ENCODE peak calls at places on chromosomes 3 and 15, in four cellular contexts. F is left ventricle myocardium inferior, N is IMR-90, Q is thoracic aorta. G is an unnamed sample.
A peak's percentile ranks its signal among the peaks of the same experiment; 100 is the strongest.

GRCh38 chr15:49686626-49687025 is 65.8 kb downstream of the DTWD1 start:
- DNase-seq in F (no peak), N (peak; percentile 32), Q (no peak), G (no peak)

GRCh38 chr3:195753609-195754008 is 32.8 kb downstream of the MUC20 start:
- DNase-seq in N (no peak), F (no peak), Q (no peak), G (peak; percentile 20)

GRCh38 chr3:88988906-88989305 is 118.5 kb upstream of the EPHA3 start:
- DNase-seq in F (no peak), Q (no peak), N (no peak), G (no peak)

GRCh38 chr3:141114816-141115458 is 63.8 kb downstream of the SPSB4 start:
- DNase-seq in Q (no peak), N (no peak), F (no peak), G (no peak)

GRCh38 chr3:64248247-64248646 is 23.0 kb upstream of the PRICKLE2 start:
- DNase-seq in Q (no peak), F (no peak), N (no peak), G (no peak)

GRCh38 chr3:126781889-126782491 is 78.0 kb downstream of the CHCHD6 start:
- DNase-seq in N (peak; percentile 86), Q (no peak), F (no peak), G (no peak)

GRCh38 chr3:97821413-97821809 is 400 bp upstream of the CRYBG3 start:
- DNase-seq in Q (peak; percentile 2), N (no peak), F (peak; percentile 38), G (peak; percentile 75)

GRCh38 chr3:187979543-187979942 is 174.4 kb upstream of the LPP start:
- DNase-seq in F (no peak), N (no peak), Q (no peak), G (no peak)

GRCh38 chr15:74657846-74658245 is 38.0 kb downstream of the EDC3 start:
- DNase-seq in F (no peak), Q (no peak), N (peak; percentile 52), G (no peak)

GRCh38 chr15:68888419-68888818 is 41.9 kb upstream of the SPESP1 start:
- DNase-seq in F (no peak), Q (no peak), N (no peak), G (no peak)

DNA sequence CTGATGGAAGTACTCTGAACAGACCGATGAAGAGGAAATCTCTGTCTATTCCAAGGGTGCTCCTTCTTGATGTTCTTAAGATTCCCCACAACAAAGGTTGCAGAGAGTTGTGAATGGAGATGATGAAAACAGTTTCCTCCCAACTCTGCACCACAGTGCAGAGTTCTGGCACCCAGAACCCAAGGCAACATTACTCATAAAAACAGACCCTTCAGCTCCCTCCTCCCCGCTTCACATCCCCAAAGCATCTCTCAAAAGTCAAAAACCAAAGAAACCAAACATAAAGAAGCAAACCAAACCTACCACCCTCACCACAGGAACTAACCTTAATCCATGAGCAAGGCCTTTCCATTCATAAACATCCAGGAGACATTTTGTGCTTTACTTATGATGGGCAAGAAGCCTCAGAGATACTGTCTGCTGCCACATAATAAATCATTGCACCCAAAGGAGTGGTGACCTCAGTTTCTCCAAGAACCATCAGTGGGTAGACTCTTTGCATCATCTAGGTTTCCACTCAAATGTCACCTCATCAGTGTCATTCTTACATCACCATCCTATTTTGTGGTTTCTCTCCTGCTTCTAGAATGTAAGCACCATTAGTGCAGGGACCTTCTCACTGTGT is 13.2 kb downstream of the PCOLCE2 start:
- DNase-seq in Q (no peak), N (no peak), F (no peak), G (no peak)
- H3K4me3 ChIP-seq in Q (no peak overlapping the region), N (no peak overlapping the region), F (no peak overlapping the region), G (no peak overlapping the region)

GRCh38 chr3:52536112-52536368 is 365 bp upstream of the UQCC5 start:
- DNase-seq in Q (no peak), F (no peak), N (no peak), G (no peak)
- H3K4me1 ChIP-seq in Q (peaks cover 66% of the 10 kb centered on the region), F (peaks cover 88% of the 10 kb centered on the region), N (peaks cover 26% of the 10 kb centered on the region), G (peaks cover 77% of the 10 kb centered on the region)

DNA sequence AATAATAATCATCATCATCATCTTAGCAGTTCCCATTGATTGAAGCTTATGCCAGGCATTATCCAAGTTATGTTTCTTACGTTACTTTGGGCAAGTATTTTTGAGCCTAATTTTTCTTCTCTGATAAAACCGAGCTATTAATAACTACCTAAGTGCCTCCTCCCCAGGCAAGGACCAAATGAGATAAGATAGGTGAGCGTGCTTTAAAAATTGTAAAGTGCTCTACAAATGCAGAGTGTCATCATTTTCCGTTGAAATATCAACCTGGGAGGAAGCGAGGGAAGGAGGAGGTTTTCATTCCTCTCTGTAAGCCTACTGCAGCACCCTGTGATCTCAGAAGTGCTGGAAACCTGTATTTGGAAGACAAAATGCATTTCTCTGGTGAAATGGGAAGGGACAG is 96.7 kb upstream of the MITF start:
- DNase-seq in N (no peak), F (no peak), Q (no peak), G (no peak)
- H3K4me3 ChIP-seq in N (no peak overlapping the region), F (peak overlapping the region; percentile 23), Q (no peak overlapping the region), G (no peak overlapping the region)

DNA sequence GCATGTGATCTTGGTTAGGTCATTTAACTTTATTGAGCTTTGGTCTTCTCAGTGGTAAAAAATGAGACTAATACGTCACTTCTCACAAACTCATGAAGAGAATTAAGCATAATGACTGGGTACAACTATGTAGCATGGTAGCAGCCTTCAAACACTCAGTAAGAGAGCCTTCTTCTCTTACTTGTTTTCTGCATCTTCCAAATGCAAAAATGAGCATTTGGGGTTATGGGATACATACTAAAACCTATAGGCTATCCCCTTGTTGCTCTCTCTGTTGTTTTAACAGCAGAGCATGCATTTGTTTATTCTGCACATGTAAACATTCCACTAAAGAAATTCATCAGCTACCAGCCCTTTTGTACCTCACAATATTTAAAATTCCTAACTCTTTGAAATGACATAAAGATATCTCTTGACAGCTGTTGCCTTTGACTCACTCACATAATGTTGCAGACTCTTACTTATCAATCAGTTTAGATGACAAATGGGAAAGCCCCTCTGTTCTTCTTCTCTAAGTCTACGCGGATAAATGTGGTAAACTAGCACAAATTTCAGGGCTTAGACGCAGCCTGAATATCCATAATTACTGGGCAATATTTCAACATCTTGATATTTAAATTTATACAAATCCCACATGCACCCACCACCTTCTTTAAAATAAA is 327.3 kb upstream of the SATB1 start:
- DNase-seq in N (no peak), F (no peak), Q (no peak), G (no peak)
- H3K4me1 ChIP-seq in N (no peaks in the 10 kb centered on the region), F (no peaks in the 10 kb centered on the region), Q (no peaks in the 10 kb centered on the region), G (no peaks in the 10 kb centered on the region)

GRCh38 chr3:130514671-130515070 is 2.3 kb upstream of the COL6A6 start:
- DNase-seq in N (no peak), Q (no peak), F (no peak), G (no peak)

GRCh38 chr3:130522399-130522798 is 5.4 kb downstream of the COL6A6 start:
- DNase-seq in F (no peak), N (no peak), Q (no peak), G (no peak)

GRCh38 chr3:130517541-130517940 is 564 bp downstream of the COL6A6 start:
- DNase-seq in Q (no peak), F (no peak), N (no peak), G (no peak)

GRCh38 chr3:130515755-130516154 is 1.2 kb upstream of the COL6A6 start:
- DNase-seq in F (no peak), N (no peak), Q (no peak), G (no peak)

DNA sequence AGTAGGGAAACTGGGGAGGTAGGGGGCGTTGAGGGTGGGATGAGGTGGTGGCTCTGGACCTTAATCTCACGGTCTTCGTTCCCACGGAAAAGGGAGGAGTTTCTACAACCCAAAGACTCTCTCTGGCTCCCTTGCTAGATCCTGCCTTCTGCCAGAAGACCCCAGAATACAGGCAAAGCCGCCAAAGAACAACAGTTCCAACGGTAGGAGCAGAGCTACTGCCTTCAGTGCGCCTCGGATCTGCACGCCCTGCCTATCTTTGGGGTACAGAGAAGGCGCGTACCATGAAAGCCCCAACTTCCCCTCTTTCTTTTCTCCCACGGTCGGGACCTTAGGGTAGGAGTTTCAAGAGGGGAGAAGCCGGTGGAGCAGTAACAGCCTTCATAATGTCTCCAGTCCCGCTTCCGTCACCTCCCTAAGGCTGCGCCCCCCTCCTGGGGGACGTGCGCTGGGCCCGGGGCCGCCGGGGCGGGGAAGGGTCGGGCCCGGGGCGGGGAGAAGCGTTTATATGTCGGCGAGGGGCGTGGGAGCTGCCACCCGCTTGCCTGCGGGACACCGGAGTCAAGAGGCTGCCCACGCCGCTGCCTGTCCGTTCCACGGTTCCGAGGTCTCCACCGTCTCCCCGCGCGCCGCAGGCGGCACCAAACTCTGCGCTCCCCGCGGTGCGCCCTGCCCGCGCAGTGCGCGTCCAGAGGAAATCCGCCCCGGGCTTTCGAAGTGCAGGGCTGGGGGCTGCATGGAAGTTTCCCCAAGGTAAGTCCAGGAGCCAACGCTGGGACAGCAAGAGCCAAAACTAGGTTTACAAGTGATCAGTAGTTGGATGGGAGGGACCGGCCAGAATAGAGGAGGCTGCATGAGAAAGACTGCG is at the start of gene COL6A6:
- DNase-seq in Q (no peak), F (no peak), N (no peak), G (no peak)
- H3K4me3 ChIP-seq in Q (peak within 1 kb of the TSS; percentile 42), F (peak within 1 kb of the TSS; percentile 59), N (no peak within 1 kb of the TSS), G (peak within 1 kb of the TSS; percentile 49)

GRCh38 chr3:123713211-123713610 is 128.4 kb upstream of the HACD2 start:
- DNase-seq in Q (peak; percentile 82), F (no peak), N (no peak), G (peak; percentile 74)

GRCh38 chr3:123712077-123712860 is 127.4 kb upstream of the HACD2 start:
- DNase-seq in F (no peak), N (no peak), Q (no peak), G (no peak)

GRCh38 chr3:123719785-123720531 is 135.1 kb upstream of the HACD2 start:
- DNase-seq in Q (no peak), N (no peak), F (peak; percentile 74), G (no peak)

GRCh38 chr3:123720638-123721037 is 135.8 kb upstream of the HACD2 start:
- DNase-seq in F (no peak), N (no peak), Q (no peak), G (no peak)

DNA sequence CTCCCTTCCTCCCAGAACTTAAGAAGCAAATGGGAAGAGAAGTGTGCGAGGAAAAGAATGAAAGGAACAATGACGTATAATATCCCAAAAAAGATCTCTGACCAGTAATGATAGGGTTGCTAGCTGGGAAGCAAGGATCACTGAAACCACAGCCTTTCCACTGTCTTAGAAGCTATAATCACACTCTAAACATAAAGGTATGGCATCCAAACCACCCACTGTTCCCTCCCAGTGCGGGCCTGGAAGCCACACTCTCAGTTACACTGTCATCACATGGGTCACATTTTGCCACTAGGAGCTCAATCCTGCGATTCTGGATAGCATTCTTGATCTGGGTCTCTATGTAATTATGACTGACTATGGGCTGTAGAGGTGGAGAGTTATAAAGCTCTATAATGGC is 131.6 kb upstream of the HACD2 start:
- DNase-seq in N (no peak), F (no peak), Q (no peak), G (no peak)
- H3K4me1 ChIP-seq in N (peaks cover 20% of the 10 kb centered on the region), F (peaks cover 38% of the 10 kb centered on the region), Q (peaks cover 97% of the 10 kb centered on the region), G (peaks cover 13% of the 10 kb centered on the region)